ENCODE peak calls at places on chromosomes 6 and 20, in ten cellular contexts. One of them, this sample, is unnamed.

GRCh38 chr6:144190051-144190450 is 39.7 kb downstream of the STX11 start:
- DNase-seq in activated effector memory CD4-positive, alpha-beta T cell treated with anti-CD3 and anti-CD28 coated beads, Interleukin-2, amount 50 U/mL, for 16 hours: no peak
- DNase-seq in foreskin keratinocyte: no peak
- DNase-seq in activated CD8-positive, alpha-beta memory T cell treated with anti-CD3 and anti-CD28 coated beads, Interleukin-2, amount 50 U/mL, for 4 hours: no peak
- DNase-seq in neural progenitor cell: no peak
- DNase-seq in left ventricle myocardium superior: no peak
- DNase-seq in mesothelial cell of epicardium: no peak
- DNase-seq in nephron progenitor cell: no peak
- DNase-seq in ELR: no peak
- DNase-seq in EH: no peak
- DNase-seq in this sample: no peak

GRCh38 chr6:17703256-17703694 is 3.5 kb downstream of the NUP153 start:
- DNase-seq in activated effector memory CD4-positive, alpha-beta T cell treated with anti-CD3 and anti-CD28 coated beads, Interleukin-2, amount 50 U/mL, for 16 hours: no peak
- DNase-seq in foreskin keratinocyte: peak
- DNase-seq in activated CD8-positive, alpha-beta memory T cell treated with anti-CD3 and anti-CD28 coated beads, Interleukin-2, amount 50 U/mL, for 4 hours: no peak
- DNase-seq in neural progenitor cell: no peak
- DNase-seq in left ventricle myocardium superior: no peak
- DNase-seq in mesothelial cell of epicardium: no peak
- DNase-seq in nephron progenitor cell: no peak
- DNase-seq in ELR: peak
- DNase-seq in EH: peak
- DNase-seq in this sample: no peak

GRCh38 chr6:34709386-34709785 is 12.8 kb upstream of the ILRUN start:
- DNase-seq in activated effector memory CD4-positive, alpha-beta T cell treated with anti-CD3 and anti-CD28 coated beads, Interleukin-2, amount 50 U/mL, for 16 hours: no peak
- DNase-seq in foreskin keratinocyte: no peak
- DNase-seq in activated CD8-positive, alpha-beta memory T cell treated with anti-CD3 and anti-CD28 coated beads, Interleukin-2, amount 50 U/mL, for 4 hours: no peak
- DNase-seq in neural progenitor cell: no peak
- DNase-seq in left ventricle myocardium superior: peak
- DNase-seq in mesothelial cell of epicardium: no peak
- DNase-seq in nephron progenitor cell: no peak
- DNase-seq in ELR: no peak
- DNase-seq in EH: peak
- DNase-seq in this sample: peak

GRCh38 chr6:17365961-17366360 is 27.4 kb upstream of the CAP2 start:
- DNase-seq in activated effector memory CD4-positive, alpha-beta T cell treated with anti-CD3 and anti-CD28 coated beads, Interleukin-2, amount 50 U/mL, for 16 hours: no peak
- DNase-seq in foreskin keratinocyte: no peak
- DNase-seq in activated CD8-positive, alpha-beta memory T cell treated with anti-CD3 and anti-CD28 coated beads, Interleukin-2, amount 50 U/mL, for 4 hours: no peak
- DNase-seq in neural progenitor cell: no peak
- DNase-seq in left ventricle myocardium superior: no peak
- DNase-seq in mesothelial cell of epicardium: no peak
- DNase-seq in nephron progenitor cell: no peak
- DNase-seq in ELR: no peak
- DNase-seq in EH: peak
- DNase-seq in this sample: no peak

GRCh38 chr6:128567029-128567428 is 46.6 kb upstream of the PTPRK start:
- DNase-seq in activated effector memory CD4-positive, alpha-beta T cell treated with anti-CD3 and anti-CD28 coated beads, Interleukin-2, amount 50 U/mL, for 16 hours: no peak
- DNase-seq in foreskin keratinocyte: peak
- DNase-seq in activated CD8-positive, alpha-beta memory T cell treated with anti-CD3 and anti-CD28 coated beads, Interleukin-2, amount 50 U/mL, for 4 hours: no peak
- DNase-seq in neural progenitor cell: no peak
- DNase-seq in left ventricle myocardium superior: no peak
- DNase-seq in mesothelial cell of epicardium: no peak
- DNase-seq in nephron progenitor cell: no peak
- DNase-seq in ELR: peak
- DNase-seq in EH: peak
- DNase-seq in this sample: no peak

GRCh38 chr20:9070304-9070703 is 1.4 kb downstream of the PLCB4 start:
- DNase-seq in activated effector memory CD4-positive, alpha-beta T cell treated with anti-CD3 and anti-CD28 coated beads, Interleukin-2, amount 50 U/mL, for 16 hours: no peak
- DNase-seq in foreskin keratinocyte: no peak
- DNase-seq in activated CD8-positive, alpha-beta memory T cell treated with anti-CD3 and anti-CD28 coated beads, Interleukin-2, amount 50 U/mL, for 4 hours: no peak
- DNase-seq in neural progenitor cell: no peak
- DNase-seq in left ventricle myocardium superior: no peak
- DNase-seq in mesothelial cell of epicardium: no peak
- DNase-seq in nephron progenitor cell: no peak
- DNase-seq in ELR: no peak
- DNase-seq in EH: no peak
- DNase-seq in this sample: no peak

GRCh38 chr6:52522655-52523054 is 54.2 kb downstream of the TRAM2 start:
- DNase-seq in activated effector memory CD4-positive, alpha-beta T cell treated with anti-CD3 and anti-CD28 coated beads, Interleukin-2, amount 50 U/mL, for 16 hours: no peak
- DNase-seq in foreskin keratinocyte: no peak
- DNase-seq in activated CD8-positive, alpha-beta memory T cell treated with anti-CD3 and anti-CD28 coated beads, Interleukin-2, amount 50 U/mL, for 4 hours: no peak
- DNase-seq in neural progenitor cell: no peak
- DNase-seq in left ventricle myocardium superior: no peak
- DNase-seq in mesothelial cell of epicardium: no peak
- DNase-seq in nephron progenitor cell: no peak
- DNase-seq in ELR: peak
- DNase-seq in EH: peak
- DNase-seq in this sample: no peak

GRCh38 chr20:40797425-40797824 is 108.4 kb upstream of the MAFB start:
- DNase-seq in activated effector memory CD4-positive, alpha-beta T cell treated with anti-CD3 and anti-CD28 coated beads, Interleukin-2, amount 50 U/mL, for 16 hours: no peak
- DNase-seq in foreskin keratinocyte: no peak
- DNase-seq in activated CD8-positive, alpha-beta memory T cell treated with anti-CD3 and anti-CD28 coated beads, Interleukin-2, amount 50 U/mL, for 4 hours: no peak
- DNase-seq in neural progenitor cell: peak
- DNase-seq in left ventricle myocardium superior: no peak
- DNase-seq in mesothelial cell of epicardium: no peak
- DNase-seq in nephron progenitor cell: no peak
- DNase-seq in ELR: peak
- DNase-seq in EH: peak
- DNase-seq in this sample: no peak

GRCh38 chr6:161211380-161212035 is 62.4 kb downstream of the AGPAT4 start:
- DNase-seq in activated effector memory CD4-positive, alpha-beta T cell treated with anti-CD3 and anti-CD28 coated beads, Interleukin-2, amount 50 U/mL, for 16 hours: no peak
- DNase-seq in foreskin keratinocyte: no peak
- DNase-seq in activated CD8-positive, alpha-beta memory T cell treated with anti-CD3 and anti-CD28 coated beads, Interleukin-2, amount 50 U/mL, for 4 hours: no peak
- DNase-seq in neural progenitor cell: peak
- DNase-seq in left ventricle myocardium superior: no peak
- DNase-seq in mesothelial cell of epicardium: no peak
- DNase-seq in nephron progenitor cell: no peak
- DNase-seq in ELR: peak
- DNase-seq in EH: no peak
- DNase-seq in this sample: no peak

GRCh38 chr6:5081182-5081581 is 4.0 kb upstream of the PPP1R3G start:
- DNase-seq in activated effector memory CD4-positive, alpha-beta T cell treated with anti-CD3 and anti-CD28 coated beads, Interleukin-2, amount 50 U/mL, for 16 hours: no peak
- DNase-seq in foreskin keratinocyte: no peak
- DNase-seq in activated CD8-positive, alpha-beta memory T cell treated with anti-CD3 and anti-CD28 coated beads, Interleukin-2, amount 50 U/mL, for 4 hours: no peak
- DNase-seq in neural progenitor cell: no peak
- DNase-seq in left ventricle myocardium superior: no peak
- DNase-seq in mesothelial cell of epicardium: no peak
- DNase-seq in nephron progenitor cell: no peak
- DNase-seq in ELR: no peak
- DNase-seq in EH: no peak
- DNase-seq in this sample: no peak

This sample was measured in gastrocnemius medialis.